ENCODE peak calls at places on chromosomes 4 and X, in five cellular contexts. A, F, K, W and O are unnamed samples.

GRCh38 chrX:120660638-120661037 is 30.8 kb upstream of the C1GALT1C1 start:
- DNase-seq in A (no peak), F (no peak), K (no peak), W (no peak), O (no peak)

GRCh38 chr4:187232201-187232600 is 508.5 kb upstream of the FAT1 start:
- DNase-seq in A (no peak), F (no peak), K (no peak), W (no peak), O (no peak)

GRCh38 chrX:85928606-85929005 is 118.8 kb downstream of the CHM start:
- DNase-seq in A (no peak), F (no peak), K (no peak), W (no peak), O (no peak)

GRCh38 chr4:102601586-102602227 is 100.5 kb downstream of the NFKB1 start:
- DNase-seq in A (no peak), F (no peak), K (no peak), W (no peak), O (no peak)

GRCh38 chr4:88017516-88018302 is 10.3 kb downstream of the PKD2 start:
- DNase-seq in A (peak), F (peak), K (no peak), W (no peak), O (no peak)

GRCh38 chr4:13849778-13850177 is 222.3 kb upstream of the BOD1L1 start:
- DNase-seq in A (no peak), F (no peak), K (no peak), W (no peak), O (no peak)

GRCh38 chr4:4849524-4850193 is 9.8 kb upstream of the MSX1 start:
- DNase-seq in A (no peak), F (no peak), K (no peak), W (no peak), O (no peak)

GRCh38 chr4:128228778-128229457 is 58.7 kb downstream of the PGRMC2 start:
- DNase-seq in A (no peak), F (peak), K (no peak), W (no peak), O (no peak)

GRCh38 chr4:13313856-13314255 is 170.3 kb downstream of the RAB28 start:
- DNase-seq in A (no peak), F (no peak), K (peak), W (no peak), O (no peak)

GRCh38 chr4:106258145-106259045 is 57.6 kb downstream of the TBCK start:
- DNase-seq in A (no peak), F (no peak), K (no peak), W (no peak), O (no peak)

GRCh38 chr4:96598465-96598864 is 758.6 kb downstream of the PDHA2 start:
- DNase-seq in A (no peak), F (no peak), K (no peak), W (no peak), O (no peak)

GRCh38 chr4:52880994-52881393 is 18.9 kb downstream of the RASL11B start:
- DNase-seq in A (no peak), F (no peak), K (no peak), W (no peak), O (no peak)